ENCODE peak calls at places on chromosomes 13 and 19, in six cellular contexts. I, Y, Z, G, N and V are unnamed samples.

GRCh38 chr19:58386166-58386575 is 898 bp upstream of the RPS5 start:
- DNase-seq in I (no peak), Y (no peak), Z (no peak), G (no peak), N (no peak), V (no peak)

GRCh38 chr13:67652887-67653286 is 422.8 kb upstream of the PCDH9 start:
- DNase-seq in I (no peak), Y (no peak), Z (no peak), G (no peak), N (no peak), V (no peak)

GRCh38 chr13:50745542-50745941 is 98.0 kb downstream of the DLEU7 start:
- DNase-seq in I (no peak), Y (no peak), Z (no peak), G (no peak), N (no peak), V (no peak)

GRCh38 chr13:95301947-95302386 is 716 bp upstream of the ABCC4 start:
- DNase-seq in I (no peak), Y (no peak), Z (no peak), G (no peak), N (no peak), V (no peak)

GRCh38 chr13:109146912-109147624 is 517.7 kb downstream of the MYO16 start:
- DNase-seq in I (peak), Y (no peak), Z (no peak), G (no peak), N (no peak), V (no peak)

GRCh38 chr13:43196171-43196611 is 172.8 kb downstream of the DNAJC15 start:
- DNase-seq in I (no peak), Y (no peak), Z (peak), G (no peak), N (no peak), V (peak)

GRCh38 chr19:2547721-2548120 is 71.8 kb downstream of the GADD45B start:
- DNase-seq in I (no peak), Y (no peak), Z (no peak), G (no peak), N (no peak), V (peak)

GRCh38 chr13:64278493-64278892 is 2862.8 kb upstream of the PCDH20 start:
- DNase-seq in I (peak), Y (no peak), Z (no peak), G (no peak), N (no peak), V (no peak)

GRCh38 chr19:4379383-4380253 is 20.7 kb downstream of the SH3GL1 start:
- DNase-seq in I (no peak), Y (no peak), Z (peak), G (peak), N (no peak), V (no peak)

GRCh38 chr19:12749938-12750521 is 1.6 kb upstream of the BEST2 start:
- DNase-seq in I (no peak), Y (no peak), Z (no peak), G (no peak), N (no peak), V (no peak)

GRCh38 chr13:50085063-50085462 is 69.8 kb downstream of the KCNRG start:
- DNase-seq in I (peak), Y (no peak), Z (no peak), G (no peak), N (peak), V (no peak)

GRCh38 chr13:51612867-51613266 is 28.6 kb downstream of the WDFY2 start:
- DNase-seq in I (no peak), Y (no peak), Z (no peak), G (no peak), N (no peak), V (no peak)